ENCODE peak calls at places on chromosomes 2 and 18, in four cellular contexts. L is Calu3, A is GM10248, Z is GM20000. N is an unnamed sample.

GRCh38 chr18:52723456-52724065 is 383.6 kb downstream of the DCC start:
- DNase-seq in L (no peak), A (no peak), Z (no peak), N (no peak)

GRCh38 chr2:38170098-38170497 is 94.1 kb upstream of the CYP1B1 start:
- DNase-seq in L (no peak), A (no peak), Z (no peak), N (no peak)

GRCh38 chr2:26606847-26607190 is 34.3 kb downstream of the CIB4 start:
- DNase-seq in L (peak), A (no peak), Z (no peak), N (no peak)

GRCh38 chr2:199136681-199137080 is 321.1 kb downstream of the SATB2 start:
- DNase-seq in L (peak), A (no peak), Z (no peak), N (no peak)

GRCh38 chr2:152098798-152099654 is at the start of gene CACNB4:
- DNase-seq in L (no peak), A (peak), Z (peak), N (peak)

GRCh38 chr2:135688002-135688401 is 53.7 kb upstream of the UBXN4 start:
- DNase-seq in L (no peak), A (no peak), Z (no peak), N (no peak)

GRCh38 chr2:27681844-27682243 is 18.2 kb downstream of the SLC4A1AP start:
- DNase-seq in L (peak), A (no peak), Z (no peak), N (no peak)

GRCh38 chr2:52933878-52934277 is 833.7 kb upstream of the CHAC2 start:
- DNase-seq in L (no peak), A (no peak), Z (no peak), N (no peak)

GRCh38 chr18:32257073-32257780 is 67.4 kb downstream of the MEP1B start:
- DNase-seq in L (no peak), A (no peak), Z (no peak), N (no peak)

DNA sequence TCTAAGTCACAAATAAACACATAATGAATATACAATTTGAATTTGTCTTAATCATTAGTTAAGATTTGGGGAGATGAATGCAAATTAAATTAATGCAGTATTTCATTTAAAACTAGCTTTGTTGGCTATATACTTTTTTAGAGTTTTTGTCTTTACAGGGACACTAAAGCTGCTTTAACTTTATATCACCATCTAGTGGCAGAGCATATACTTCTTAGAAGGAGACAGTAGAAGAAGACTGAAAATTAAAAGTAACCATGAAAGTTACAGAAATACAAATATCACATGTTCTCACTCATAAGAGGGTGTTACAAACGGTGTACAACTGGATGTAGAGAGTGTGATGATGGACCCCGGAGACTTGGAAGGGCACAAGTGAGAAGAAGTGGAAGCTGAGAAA is 268.3 kb upstream of the NETO1 start:
- DNase-seq in L (no peak), A (peak), Z (peak), N (peak)
- TF ChIP-seq CTCF in L (peak), A (peak), Z (no peak), N (peak)

DNA sequence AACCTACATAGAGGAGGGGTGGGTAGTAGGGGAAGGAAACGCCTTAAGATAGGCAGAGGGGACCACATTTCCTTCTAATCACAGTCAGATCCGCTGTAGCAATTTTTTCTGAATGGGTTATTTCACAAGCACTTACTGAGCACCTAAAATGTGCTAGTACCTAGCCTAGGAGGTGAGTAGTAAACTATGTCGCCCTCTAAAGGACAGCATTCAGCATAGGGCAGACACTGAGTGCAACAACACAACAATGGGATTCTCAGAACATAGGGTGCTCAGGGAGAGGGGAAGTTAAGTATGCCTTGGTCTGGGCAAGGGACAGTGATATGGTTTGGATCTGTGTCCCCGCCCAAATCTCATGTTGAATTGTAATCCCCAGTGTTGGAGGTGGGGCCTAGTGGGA is 166.1 kb upstream of the RAB6C start:
- DNase-seq in L (no peak), A (no peak), Z (no peak), N (no peak)
- TF ChIP-seq CTCF in L (no peak), A (peak), Z (no peak), N (peak)

GRCh38 chr2:101401906-101402305 is 14.6 kb upstream of the CREG2 start:
- DNase-seq in L (no peak), A (no peak), Z (no peak), N (no peak)

GRCh38 chr2:101401316-101401660 is 14.0 kb upstream of the CREG2 start:
- DNase-seq in L (no peak), A (no peak), Z (no peak), N (no peak)

GRCh38 chr2:101400516-101401315 is 13.4 kb upstream of the CREG2 start:
- DNase-seq in L (no peak), A (no peak), Z (no peak), N (no peak)

GRCh38 chr2:101403745-101404144 is 16.4 kb upstream of the CREG2 start:
- DNase-seq in L (no peak), A (no peak), Z (no peak), N (no peak)

GRCh38 chr2:101402637-101403036 is 15.3 kb upstream of the CREG2 start:
- DNase-seq in L (no peak), A (no peak), Z (no peak), N (no peak)
- TF ChIP-seq CTCF in L (no peak), A (no peak), Z (no peak), N (no peak)

GRCh38 chr2:219002395-219003266 is 9.4 kb upstream of the CRYBA2 start:
- DNase-seq in L (peak), A (peak), Z (peak), N (peak)
- TF ChIP-seq CTCF in L (peak), A (peak), Z (peak), N (peak)

GRCh38 chr18:76962851-76963250 is 140.5 kb downstream of the ZNF236 start:
- DNase-seq in L (no peak), A (no peak), Z (no peak), N (no peak)

GRCh38 chr18:76959605-76960004 is 137.2 kb downstream of the ZNF236 start:
- DNase-seq in L (no peak), A (no peak), Z (no peak), N (no peak)

GRCh38 chr18:76957384-76958355 is 135.3 kb downstream of the ZNF236 start:
- DNase-seq in L (no peak), A (no peak), Z (no peak), N (no peak)

GRCh38 chr18:76958692-76959341 is 136.5 kb downstream of the ZNF236 start:
- DNase-seq in L (no peak), A (no peak), Z (no peak), N (no peak)

GRCh38 chr18:76960528-76961035 is 138.2 kb downstream of the ZNF236 start:
- DNase-seq in L (no peak), A (no peak), Z (no peak), N (no peak)
- TF ChIP-seq CTCF in L (no peak), A (no peak), Z (no peak), N (no peak)

DNA sequence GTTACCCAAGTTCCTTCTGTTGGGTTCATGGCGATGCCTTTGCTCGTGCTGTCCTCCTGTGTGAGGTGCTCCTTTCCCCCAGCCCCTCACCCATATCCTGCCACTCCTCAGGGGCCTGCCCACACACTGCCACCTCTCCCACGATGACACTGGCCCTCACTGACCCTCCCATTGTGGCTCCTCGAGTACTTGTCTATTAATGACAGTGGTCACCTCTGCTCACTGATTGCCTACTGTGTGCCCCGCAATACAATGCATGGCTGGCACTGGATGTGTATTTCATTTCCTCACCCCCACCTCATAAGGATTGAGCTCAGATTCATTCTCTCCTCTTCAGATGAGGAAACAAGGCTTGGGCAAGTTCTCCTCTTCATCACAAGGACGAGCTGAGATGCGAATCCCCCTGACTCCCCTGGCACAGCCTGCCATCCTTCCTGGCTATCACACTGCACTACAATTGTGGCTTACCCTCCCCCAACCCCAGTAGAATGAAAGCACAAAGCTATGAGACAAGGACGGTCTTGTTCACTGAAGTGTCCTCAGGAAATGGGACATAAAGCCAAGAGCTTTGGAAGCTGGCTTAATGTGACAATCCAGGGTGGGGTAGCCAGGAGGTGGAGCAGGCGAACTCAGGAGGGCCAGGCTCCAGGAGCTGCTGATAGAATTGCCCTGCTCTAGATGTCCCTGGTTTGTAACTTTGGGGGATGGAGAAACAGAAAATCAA is 93.9 kb upstream of the RAB12 start:
- DNase-seq in L (no peak), A (no peak), Z (no peak), N (no peak)
- TF ChIP-seq CTCF in L (no peak), A (no peak), Z (no peak), N (no peak)

GRCh38 chr2:125680809-125681208 is 975.1 kb upstream of the GYPC start:
- DNase-seq in L (no peak), A (no peak), Z (no peak), N (no peak)
- TF ChIP-seq CTCF in L (no peak), A (no peak), Z (no peak), N (no peak)

GRCh38 chr2:168350380-168350779 is 103.0 kb upstream of the STK39 start:
- DNase-seq in L (no peak), A (no peak), Z (no peak), N (no peak)
- TF ChIP-seq CTCF in L (peak), A (no peak), Z (no peak), N (no peak)

GRCh38 chr2:96408631-96409542 is 73.3 kb downstream of the NCAPH start:
- DNase-seq in L (peak), A (no peak), Z (no peak), N (no peak)
- TF ChIP-seq CTCF in L (no peak), A (peak), Z (no peak), N (no peak)